ENCODE peak calls at places on chromosomes 16 and 17, in six cellular contexts. N is tibial artery, E is left ventricle myocardium inferior, J is MM.1S, L is AG10803, P is right lobe of liver. R is an unnamed sample.

GRCh38 chr16:23276821-23277220 is 25.3 kb upstream of the SCNN1B start:
- DNase-seq in N (no peak), E (no peak), J (no peak), L (no peak), P (no peak), R (no peak)

GRCh38 chr17:30379303-30380105 is 777 bp downstream of the CPD start:
- DNase-seq in N (peak), E (peak), J (peak), L (no peak), P (peak), R (no peak)

GRCh38 chr17:41042953-41043352 is 1.7 kb upstream of the KRTAP1-1 start:
- DNase-seq in N (no peak), E (no peak), J (no peak), L (no peak), P (no peak), R (no peak)

GRCh38 chr17:81003711-81004335 is 12.2 kb downstream of the CHMP6 start:
- DNase-seq in N (no peak), E (no peak), J (no peak), L (no peak), P (peak), R (no peak)

GRCh38 chr16:58048494-58048893 is 22.9 kb downstream of the MMP15 start:
- DNase-seq in N (no peak), E (no peak), J (no peak), L (no peak), P (no peak), R (no peak)

GRCh38 chr16:12439443-12440232 is 364.0 kb downstream of the CPPED1 start:
- DNase-seq in N (no peak), E (peak), J (no peak), L (no peak), P (no peak), R (no peak)

GRCh38 chr17:77838748-77839147 is 119.8 kb upstream of the TNRC6C start:
- DNase-seq in N (no peak), E (no peak), J (no peak), L (no peak), P (no peak), R (no peak)

GRCh38 chr17:45129940-45130639 is 2.2 kb downstream of the PLCD3 start:
- DNase-seq in N (no peak), E (no peak), J (no peak), L (no peak), P (peak), R (no peak)

GRCh38 chr17:78202666-78203065 is 11.4 kb upstream of the BIRC5 start:
- DNase-seq in N (no peak), E (no peak), J (no peak), L (no peak), P (no peak), R (no peak)

GRCh38 chr16:57652695-57653471 is 15.2 kb upstream of the ADGRG3 start:
- DNase-seq in N (no peak), E (no peak), J (no peak), L (no peak), P (no peak), R (no peak)

GRCh38 chr17:18250259-18250658 is 8.3 kb downstream of the FLII start:
- DNase-seq in N (no peak), E (no peak), J (no peak), L (no peak), P (no peak), R (no peak)

GRCh38 chr17:42111901-42112551 is 488 bp downstream of the DHX58 start:
- DNase-seq in N (peak), E (no peak), J (no peak), L (peak), P (peak), R (no peak)

GRCh38 chr17:48627242-48627597 is 1.1 kb upstream of the HOXB9 start:
- DNase-seq in N (no peak), E (no peak), J (no peak), L (no peak), P (no peak), R (no peak)

GRCh38 chr16:84753412-84754325 is 53.9 kb downstream of the USP10 start:
- DNase-seq in N (no peak), E (no peak), J (no peak), L (no peak), P (no peak), R (no peak)

GRCh38 chr17:83191388-83192160 is 112.2 kb downstream of the METRNL start:
- DNase-seq in N (peak), E (no peak), J (no peak), L (no peak), P (peak), R (peak)

GRCh38 chr16:4051591-4051990 is 64.7 kb downstream of the ADCY9 start:
- DNase-seq in N (no peak), E (no peak), J (no peak), L (peak), P (no peak), R (no peak)

GRCh38 chr17:62653002-62653830 is 25.7 kb downstream of the MRC2 start:
- DNase-seq in N (peak), E (peak), J (peak), L (peak), P (peak), R (peak)

GRCh38 chr17:66975614-66976378 is 11.3 kb downstream of the CACNG4 start:
- DNase-seq in N (no peak), E (peak), J (no peak), L (no peak), P (no peak), R (no peak)
- TF ChIP-seq CTCF in N (no peak), E (no peak), J (no peak), L (no peak), P (no peak), R (no peak)

GRCh38 chr16:89490386-89491237 is at the start of gene ANKRD11:
- DNase-seq in N (peak), E (peak), J (peak), L (peak), P (peak), R (peak)

GRCh38 chr16:89491238-89491869 is 993 bp upstream of the ANKRD11 start:
- DNase-seq in N (no peak), E (no peak), J (no peak), L (peak), P (no peak), R (no peak)

GRCh38 chr16:89489731-89490385 is 503 bp downstream of the ANKRD11 start:
- DNase-seq in N (no peak), E (no peak), J (no peak), L (no peak), P (peak), R (no peak)

GRCh38 chr16:89491974-89492687 is 1.8 kb upstream of the ANKRD11 start:
- DNase-seq in N (no peak), E (no peak), J (no peak), L (no peak), P (no peak), R (no peak)

GRCh38 chr16:89489040-89489721 is 1.2 kb downstream of the ANKRD11 start:
- DNase-seq in N (peak), E (peak), J (peak), L (peak), P (peak), R (peak)
- TF ChIP-seq CTCF in N (peak), E (peak), J (no peak), L (peak), P (no peak), R (no peak)

GRCh38 chr17:2041561-2042354 is at the start of gene OVCA2:
- DNase-seq in N (peak), E (peak), J (peak), L (peak), P (peak), R (peak)
- TF ChIP-seq CTCF in N (peak), E (peak), J (peak), L (peak), P (peak), R (peak)

GRCh38 chr16:76653390-76654026 is 376.3 kb downstream of the CNTNAP4 start:
- DNase-seq in N (no peak), E (no peak), J (peak), L (peak), P (no peak), R (no peak)
- TF ChIP-seq CTCF in N (no peak), E (peak), J (peak), L (peak), P (peak), R (no peak)

GRCh38 chr17:4156750-4157381 is 13.9 kb downstream of the CYB5D2 start:
- DNase-seq in N (no peak), E (no peak), J (no peak), L (no peak), P (no peak), R (no peak)
- TF ChIP-seq CTCF in N (no peak), E (peak), J (peak), L (no peak), P (no peak), R (no peak)

DNA sequence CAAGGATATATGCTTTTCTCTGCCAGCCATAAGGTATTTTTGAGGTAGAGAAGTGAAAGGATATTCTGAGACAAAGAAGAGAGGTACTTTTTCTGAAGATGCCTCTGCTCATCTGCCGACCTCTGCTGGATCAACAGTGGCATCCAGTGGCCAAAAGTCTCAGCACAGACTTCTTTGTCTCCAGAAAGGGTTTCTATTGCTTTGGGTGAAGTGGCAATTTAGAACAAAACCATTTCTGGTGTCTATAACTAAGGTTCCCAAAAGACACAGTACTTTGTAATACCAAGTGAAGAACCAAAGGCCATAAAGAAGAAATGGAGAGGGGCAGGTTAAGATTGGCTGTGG is 155.2 kb upstream of the C17orf78 start:
- DNase-seq in N (no peak), E (no peak), J (peak), L (peak), P (no peak), R (no peak)
- TF ChIP-seq CTCF in N (no peak), E (peak), J (peak), L (peak), P (peak), R (no peak)

GRCh38 chr16:1863681-1864460 is 8.1 kb downstream of the MEIOB start:
- DNase-seq in N (no peak), E (no peak), J (peak), L (peak), P (no peak), R (no peak)
- TF ChIP-seq CTCF in N (no peak), E (peak), J (peak), L (peak), P (peak), R (peak)

GRCh38 chr16:7086842-7087616 is 245.6 kb upstream of the RBFOX1 start:
- DNase-seq in N (no peak), E (peak), J (no peak), L (no peak), P (no peak), R (peak)
- TF ChIP-seq CTCF in N (no peak), E (peak), J (no peak), L (no peak), P (no peak), R (no peak)

GRCh38 chr17:58219789-58220183 is 731 bp upstream of the MKS1 start:
- DNase-seq in N (no peak), E (no peak), J (no peak), L (peak), P (no peak), R (no peak)

GRCh38 chr17:58219007-58219788 is at the start of gene MKS1:
- DNase-seq in N (peak), E (peak), J (peak), L (peak), P (peak), R (peak)

GRCh38 chr17:58210922-58211321 is 8.1 kb downstream of the MKS1 start:
- DNase-seq in N (no peak), E (no peak), J (no peak), L (no peak), P (no peak), R (no peak)

DNA sequence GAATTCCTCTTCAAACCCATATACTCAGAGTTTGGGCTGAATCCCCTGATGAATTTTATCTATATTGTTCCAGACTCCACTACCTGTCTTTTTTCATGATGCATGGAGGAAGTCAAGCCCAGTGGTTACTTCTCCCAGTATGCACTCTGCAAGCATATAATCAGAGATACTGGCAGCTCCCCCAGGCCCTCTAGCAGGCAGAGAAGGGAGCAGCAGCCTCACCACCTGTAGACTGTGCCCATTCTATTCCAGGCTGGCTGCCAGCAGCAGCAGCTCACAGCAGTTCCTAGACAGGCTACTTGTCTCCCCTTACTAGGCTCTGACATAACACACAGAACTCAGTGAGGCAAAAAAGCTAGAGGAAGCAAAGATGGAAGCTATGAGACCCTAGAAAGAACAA is 3.4 kb downstream of the MKS1 start:
- DNase-seq in N (no peak), E (no peak), J (no peak), L (no peak), P (no peak), R (no peak)
- TF ChIP-seq CTCF in N (no peak), E (no peak), J (peak), L (no peak), P (no peak), R (no peak)

GRCh38 chr16:86048882-86049585 is 150.1 kb downstream of the IRF8 start:
- DNase-seq in N (no peak), E (no peak), J (no peak), L (no peak), P (no peak), R (no peak)
- TF ChIP-seq CTCF in N (no peak), E (no peak), J (no peak), L (no peak), P (no peak), R (no peak)

R was measured in lung.